ENCODE peak calls at places on chromosome X, in eight cellular contexts. P, J, Z, N, U, V, H and S are unnamed samples.
A peak's percentile ranks its signal among the peaks of the same experiment; 100 is the strongest.

GRCh38 chrX:119292445-119292844 is 56.4 kb downstream of the PGRMC1 start:
- DNase-seq in P (no peak), J (no peak), Z (no peak), N (peak; percentile 0), U (no peak), V (no peak), H (no peak), S (no peak)

GRCh38 chrX:49172280-49172780 is 632 bp downstream of the PLP2 start:
- DNase-seq in P (peak; percentile 66), J (peak; percentile 35), Z (peak; percentile 83), N (peak; percentile 51), U (no peak), V (peak; percentile 44), H (peak; percentile 8), S (no peak)

GRCh38 chrX:153889123-153889522 is 3.1 kb upstream of the L1CAM start:
- DNase-seq in P (no peak), J (no peak), Z (no peak), N (no peak), U (no peak), V (no peak), H (no peak), S (no peak)

GRCh38 chrX:39755152-39756032 is 342.4 kb downstream of the BCOR start:
- DNase-seq in P (no peak), J (peak; percentile 94), Z (peak; percentile 75), N (peak; percentile 85), U (peak; percentile 68), V (peak; percentile 94), H (peak; percentile 0), S (peak; percentile 95)

GRCh38 chrX:26586570-26586969 is 370.6 kb downstream of the MAGEB5 start:
- DNase-seq in P (peak; percentile 73), J (no peak), Z (no peak), N (no peak), U (no peak), V (no peak), H (peak; percentile 0), S (no peak)

GRCh38 chrX:138921031-138921430 is 209.5 kb upstream of the FGF13 start:
- DNase-seq in P (no peak), J (no peak), Z (no peak), N (no peak), U (no peak), V (no peak), H (no peak), S (no peak)

GRCh38 chrX:9195199-9195880 is 161.4 kb upstream of the FAM9B start:
- DNase-seq in P (peak; percentile 13), J (no peak), Z (no peak), N (no peak), U (no peak), V (no peak), H (no peak), S (no peak)

GRCh38 chrX:107565005-107565404 is 63.3 kb upstream of the PRPS1 start:
- DNase-seq in P (no peak), J (no peak), Z (no peak), N (peak; percentile 21), U (no peak), V (no peak), H (no peak), S (no peak)

GRCh38 chrX:124931241-124931640 is 388.4 kb upstream of the TEX13C start:
- DNase-seq in P (peak; percentile 24), J (no peak), Z (no peak), N (no peak), U (no peak), V (no peak), H (no peak), S (no peak)

GRCh38 chrX:8201896-8202331 is 30.8 kb upstream of the VCX2 start:
- DNase-seq in P (no peak), J (peak; percentile 57), Z (peak; percentile 47), N (no peak), U (no peak), V (no peak), H (peak; percentile 7), S (peak; percentile 45)

GRCh38 chrX:150361070-150361776 is 1.9 kb upstream of the MAMLD1 start:
- DNase-seq in P (no peak), J (no peak), Z (no peak), N (peak; percentile 30), U (peak; percentile 53), V (peak; percentile 23), H (no peak), S (no peak)

GRCh38 chrX:17030092-17030491 is 83.6 kb downstream of the REPS2 start:
- DNase-seq in P (no peak), J (no peak), Z (no peak), N (no peak), U (no peak), V (no peak), H (no peak), S (no peak)

GRCh38 chrX:48468247-48468671 is 1.8 kb downstream of the SLC38A5 start:
- DNase-seq in P (no peak), J (no peak), Z (no peak), N (no peak), U (no peak), V (no peak), H (no peak), S (no peak)

GRCh38 chrX:64975989-64976672 is at the start of gene ZC4H2:
- DNase-seq in P (no peak), J (peak; percentile 83), Z (peak; percentile 82), N (peak; percentile 69), U (peak; percentile 76), V (peak; percentile 80), H (peak; percentile 38), S (peak; percentile 47)

GRCh38 chrX:17547658-17548057 is 172.7 kb downstream of the NHS start:
- DNase-seq in P (peak; percentile 43), J (peak; percentile 76), Z (peak; percentile 56), N (peak; percentile 82), U (no peak), V (peak; percentile 86), H (no peak), S (peak; percentile 76)

GRCh38 chrX:68989865-68990606 is 161.2 kb downstream of the EFNB1 start:
- DNase-seq in P (no peak), J (peak; percentile 92), Z (no peak), N (no peak), U (peak; percentile 75), V (peak; percentile 36), H (no peak), S (peak; percentile 51)